ENCODE peak calls at places on chromosome 1, in ten cellular contexts. Y is cardiac muscle cell, N is cardiac fibroblast, U is K562, E is choroid plexus epithelial cell, X is lower lobe of right lung, I is OCI-LY7, T is suprapubic skin, F is nephron progenitor cell, K is endothelial cell. Q is an unnamed sample.

GRCh38 chr1:180586671-180587155 is 27.9 kb downstream of the OVAAL start:
- DNase-seq in Y (peak; percentile 46), N (peak; percentile 54), U (no peak), E (peak; percentile 79), X (no peak), I (no peak), T (no peak), F (no peak), K (no peak), Q (peak; percentile 89)

GRCh38 chr1:44945992-44946391 is 40.4 kb downstream of the EIF2B3 start:
- DNase-seq in Y (no peak), N (no peak), U (no peak), E (no peak), X (no peak), I (no peak), T (no peak), F (no peak), K (no peak), Q (no peak)

GRCh38 chr1:50705041-50705440 is 255.0 kb downstream of the FAF1 start:
- DNase-seq in Y (no peak), N (no peak), U (no peak), E (peak; percentile 21), X (no peak), I (no peak), T (no peak), F (no peak), K (no peak), Q (no peak)

GRCh38 chr1:112735752-112736151 is 20.6 kb upstream of the PPM1J start:
- DNase-seq in Y (peak; percentile 35), N (peak; percentile 33), U (no peak), E (peak; percentile 69), X (no peak), I (no peak), T (no peak), F (no peak), K (no peak), Q (peak; percentile 93)

GRCh38 chr1:3298197-3298596 is 156.3 kb upstream of the ARHGEF16 start:
- DNase-seq in Y (no peak), N (no peak), U (no peak), E (no peak), X (no peak), I (no peak), T (no peak), F (no peak), K (no peak), Q (no peak)

GRCh38 chr1:224058303-224058702 is 55.6 kb upstream of the FBXO28 start:
- DNase-seq in Y (no peak), N (no peak), U (no peak), E (peak; percentile 17), X (no peak), I (no peak), T (no peak), F (no peak), K (no peak), Q (no peak)

GRCh38 chr1:8421721-8422120 is 103.8 kb downstream of the SLC45A1 start:
- DNase-seq in Y (peak; percentile 57), N (no peak), U (no peak), E (peak; percentile 36), X (no peak), I (no peak), T (no peak), F (no peak), K (no peak), Q (no peak)

GRCh38 chr1:181559142-181559541 is 75.8 kb downstream of the CACNA1E start:
- DNase-seq in Y (no peak), N (no peak), U (no peak), E (no peak), X (no peak), I (no peak), T (no peak), F (no peak), K (no peak), Q (no peak)

GRCh38 chr1:35768350-35769187 is 1.2 kb downstream of the CLSPN start:
- DNase-seq in Y (peak; percentile 7), N (peak; percentile 8), U (no peak), E (peak; percentile 13), X (no peak), I (peak; percentile 22), T (no peak), F (no peak), K (no peak), Q (no peak)

GRCh38 chr1:167158095-167158812 is 62.4 kb upstream of the POU2F1 start:
- DNase-seq in Y (no peak), N (no peak), U (no peak), E (no peak), X (no peak), I (no peak), T (no peak), F (no peak), K (no peak), Q (no peak)

GRCh38 chr1:214124281-214124805 is 136.6 kb downstream of the PROX1 start:
- DNase-seq in Y (no peak), N (no peak), U (no peak), E (no peak), X (no peak), I (no peak), T (no peak), F (no peak), K (no peak), Q (no peak)

GRCh38 chr1:214124915-214125314 is 137.1 kb downstream of the PROX1 start:
- DNase-seq in Y (no peak), N (no peak), U (no peak), E (no peak), X (no peak), I (no peak), T (no peak), F (no peak), K (no peak), Q (no peak)

GRCh38 chr1:214122110-214122509 is 134.3 kb downstream of the PROX1 start:
- DNase-seq in Y (no peak), N (no peak), U (no peak), E (no peak), X (no peak), I (no peak), T (no peak), F (no peak), K (no peak), Q (no peak)

GRCh38 chr1:214120951-214121350 is 133.2 kb downstream of the PROX1 start:
- DNase-seq in Y (no peak), N (no peak), U (no peak), E (no peak), X (no peak), I (no peak), T (no peak), F (no peak), K (no peak), Q (no peak)

DNA sequence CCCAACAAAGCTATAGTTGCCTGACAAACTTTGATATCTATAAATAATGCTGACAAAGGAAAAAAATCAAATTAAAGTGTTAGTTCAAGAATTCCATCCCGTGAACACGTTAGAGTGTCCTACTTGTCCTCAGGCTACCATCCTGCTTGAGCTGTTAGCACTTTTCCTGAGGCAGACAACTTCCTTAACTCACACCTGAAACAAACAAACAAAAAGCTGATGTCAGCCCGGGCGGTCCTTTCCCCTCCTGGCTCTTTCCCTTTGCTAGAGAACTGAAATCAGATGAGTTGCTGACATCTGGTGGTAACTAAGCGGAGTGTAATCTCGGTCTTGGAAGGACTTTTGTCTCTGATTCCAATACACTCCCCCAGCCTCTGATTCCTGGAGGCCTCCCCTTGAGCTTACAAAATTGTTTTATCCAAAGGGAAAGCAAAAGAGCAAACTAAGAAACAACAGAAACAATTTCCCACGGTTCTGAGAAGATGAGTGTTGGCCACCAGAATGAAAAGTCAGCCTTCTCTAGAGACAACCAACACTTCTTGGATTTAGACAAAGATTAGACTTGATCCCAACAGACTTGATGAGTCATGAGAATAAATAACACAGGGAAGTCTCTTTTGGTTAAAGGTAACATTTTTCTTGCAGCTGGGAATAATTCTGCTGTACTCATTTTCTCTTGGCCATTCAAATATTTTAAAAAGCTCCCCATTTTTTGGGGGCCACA is 135.4 kb downstream of the PROX1 start:
- DNase-seq in Y (peak; percentile 79), N (peak; percentile 79), U (peak; percentile 32), E (peak; percentile 76), X (no peak), I (peak; percentile 32), T (no peak), F (peak; percentile 39), K (peak; percentile 51), Q (peak; percentile 21)
- TF ChIP-seq CTCF in Y (peak; percentile 64), N (peak; percentile 64), U (peak; percentile 56), E (peak; percentile 80), X (peak; percentile 53), I (peak; percentile 55), T (no peak), F (peak; percentile 63), K (no peak), Q (peak; percentile 54)

GRCh38 chr1:225567789-225568188 is 85.1 kb downstream of the ENAH start:
- DNase-seq in Y (peak; percentile 32), N (no peak), U (no peak), E (peak; percentile 54), X (no peak), I (peak; percentile 7), T (no peak), F (no peak), K (no peak), Q (no peak)
- TF ChIP-seq CTCF in Y (peak; percentile 21), N (no peak), U (no peak), E (peak; percentile 49), X (no peak), I (peak; percentile 61), T (no peak), F (peak; percentile 9), K (no peak), Q (peak; percentile 14)

GRCh38 chr1:190615818-190616217 is 138.2 kb upstream of the BRINP3 start:
- DNase-seq in Y (no peak), N (no peak), U (no peak), E (no peak), X (no peak), I (peak; percentile 1), T (no peak), F (no peak), K (no peak), Q (no peak)
- TF ChIP-seq CTCF in Y (no peak), N (no peak), U (no peak), E (no peak), X (no peak), I (peak; percentile 54), T (no peak), F (no peak), K (no peak), Q (no peak)

DNA sequence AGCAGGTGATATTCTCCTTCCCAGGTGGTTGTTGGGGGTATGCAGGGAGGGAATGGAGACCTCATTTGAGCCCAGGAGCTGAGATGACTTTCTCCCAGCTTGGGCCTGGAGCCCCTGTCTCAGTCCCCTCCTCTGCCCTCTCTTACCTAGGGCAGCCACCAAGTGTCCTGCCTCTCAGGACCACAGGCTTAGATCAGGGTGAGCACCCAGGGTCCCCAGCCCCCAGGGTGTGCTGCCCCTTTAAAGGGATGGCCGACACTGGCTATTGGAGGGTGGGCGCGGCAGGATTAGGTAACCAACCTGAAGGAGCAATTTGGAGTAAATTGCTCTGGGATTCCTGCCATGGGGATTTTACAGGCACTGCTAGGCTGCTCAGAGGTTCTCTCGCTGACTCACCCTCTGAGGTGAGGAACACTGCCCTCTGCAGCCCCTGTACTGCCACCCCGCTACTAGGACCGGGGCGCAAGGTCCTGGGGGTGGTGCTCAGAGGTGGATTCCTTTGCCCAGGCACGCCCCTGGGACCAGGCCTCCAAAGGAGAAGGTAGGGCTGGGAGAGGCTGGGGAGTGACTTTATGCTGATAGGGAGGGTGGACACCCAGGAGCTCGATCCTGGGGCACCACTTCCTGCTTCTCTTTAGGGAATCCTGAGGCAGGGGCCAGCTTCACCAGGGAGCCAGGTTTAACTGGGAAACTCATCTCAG is 1.5 kb downstream of the RPS6KA1 start:
- DNase-seq in Y (peak; percentile 50), N (peak; percentile 47), U (peak; percentile 84), E (peak; percentile 48), X (peak; percentile 87), I (peak; percentile 49), T (no peak), F (peak; percentile 37), K (no peak), Q (peak; percentile 73)
- TF ChIP-seq CTCF in Y (peak; percentile 32), N (peak; percentile 26), U (peak; percentile 69), E (peak; percentile 30), X (peak; percentile 44), I (peak; percentile 74), T (no peak), F (no peak), K (no peak), Q (peak; percentile 67)

Q was measured in kidney epithelial cell.